ENCODE peak calls at places on chromosome 18, in five cellular contexts. M is brain microvascular endothelial cell, B is lower leg skin, W is keratinocyte, R is AG09309. E is an unnamed sample.
A peak's percentile ranks its signal among the peaks of the same experiment; 100 is the strongest.

GRCh38 chr18:23012249-23012648 is 79.1 kb downstream of the RBBP8 start:
- DNase-seq in M (no peak), B (no peak), W (no peak), R (no peak), E (no peak)

GRCh38 chr18:74456409-74457042 is 582 bp downstream of the DIPK1C start:
- DNase-seq in M (no peak), B (no peak), W (no peak), R (no peak), E (no peak)

GRCh38 chr18:5276947-5277346 is 18.6 kb downstream of the ZBTB14 start:
- DNase-seq in M (no peak), B (no peak), W (no peak), R (no peak), E (no peak)

GRCh38 chr18:9808530-9809241 is 77.1 kb upstream of the TXNDC2 start:
- DNase-seq in M (no peak), B (peak; percentile 29), W (no peak), R (no peak), E (no peak)

GRCh38 chr18:46754661-46755292 is 2.1 kb downstream of the ST8SIA5 start:
- DNase-seq in M (no peak), B (no peak), W (no peak), R (no peak), E (peak; percentile 29)

GRCh38 chr18:26307161-26307773 is 81.0 kb downstream of the TAF4B start:
- DNase-seq in M (peak; percentile 60), B (no peak), W (no peak), R (no peak), E (peak; percentile 34)

GRCh38 chr18:45068563-45069191 is 388.0 kb downstream of the SETBP1 start:
- DNase-seq in M (no peak), B (no peak), W (no peak), R (no peak), E (no peak)

GRCh38 chr18:69250305-69251151 is 150.2 kb upstream of the DOK6 start:
- DNase-seq in M (peak; percentile 28), B (no peak), W (no peak), R (peak; percentile 70), E (no peak)

GRCh38 chr18:79784965-79785770 is 12.6 kb upstream of the KCNG2 start:
- DNase-seq in M (no peak), B (no peak), W (no peak), R (peak; percentile 33), E (no peak)

DNA sequence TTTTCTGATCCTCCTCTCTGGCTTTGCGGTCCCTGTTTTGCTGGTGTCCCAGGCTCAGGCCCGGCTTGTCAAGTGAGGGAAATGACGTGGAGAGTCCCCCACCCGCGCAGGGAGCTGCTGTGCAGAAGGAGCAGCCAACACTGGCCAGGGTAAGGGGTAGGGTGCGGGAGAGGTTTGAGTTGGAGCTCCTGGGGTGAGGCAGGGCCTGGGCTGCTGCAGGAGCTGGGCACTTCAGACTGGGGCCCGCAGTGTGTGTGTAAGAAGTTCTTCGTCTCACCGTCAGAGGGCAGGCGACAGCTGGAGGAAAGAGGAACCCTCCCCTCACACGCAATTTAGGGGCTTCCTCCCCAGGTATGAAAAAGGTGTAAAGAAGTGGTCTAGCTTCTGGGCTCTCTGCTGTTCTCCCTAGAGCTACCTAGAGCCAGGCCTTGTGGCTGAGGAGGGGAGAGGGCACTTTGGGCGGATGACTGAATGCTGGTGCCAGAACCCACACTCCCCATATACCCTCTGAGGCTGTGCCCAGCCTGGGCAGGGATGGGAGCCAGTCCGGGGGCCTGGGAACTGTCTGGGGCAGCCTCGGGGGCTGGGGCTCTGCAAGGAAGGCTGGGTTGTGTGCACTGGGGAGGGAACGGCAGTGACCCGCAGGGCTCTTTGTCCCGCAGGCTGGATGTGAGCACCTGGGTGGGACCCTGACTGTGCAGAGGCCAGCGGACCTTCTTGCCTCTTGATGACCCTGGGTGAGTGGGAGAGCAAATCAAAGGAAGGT is 11.8 kb downstream of the CELF4 start:
- DNase-seq in M (no peak), B (no peak), W (no peak), R (no peak), E (no peak)
- TF ChIP-seq CTCF in M (peak; percentile 17), B (no peak), W (no peak), R (peak; percentile 21), E (peak; percentile 0)

DNA sequence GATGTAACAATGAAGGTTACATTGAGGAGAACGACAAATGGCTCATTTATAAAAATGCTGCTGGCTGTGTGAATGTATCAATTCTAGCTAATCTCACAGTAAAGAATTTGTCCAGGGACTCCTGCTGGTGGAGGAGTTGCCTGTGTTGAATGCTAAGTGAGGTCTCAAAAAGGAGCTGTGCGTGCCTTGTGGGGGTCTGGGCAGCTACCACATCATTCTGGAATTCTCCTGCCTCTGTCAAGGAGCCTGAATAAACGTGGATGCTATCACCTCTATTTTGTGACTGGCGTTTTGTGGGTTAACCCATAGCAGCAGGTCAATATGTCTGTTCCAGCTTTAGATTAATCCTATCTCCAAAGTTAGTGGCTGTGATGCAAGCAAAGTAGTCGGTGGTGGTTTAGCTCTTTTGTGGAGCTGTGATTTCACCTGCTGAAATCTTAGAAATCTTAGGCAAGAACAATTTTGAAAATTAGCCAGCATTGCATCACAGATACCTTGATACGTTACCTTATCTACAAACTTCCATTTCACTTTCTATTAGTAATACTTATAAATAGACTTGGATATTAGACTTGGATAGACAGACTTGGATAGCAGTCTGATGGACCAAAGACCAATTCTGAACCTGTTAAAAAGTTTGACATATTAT is 96.8 kb downstream of the MTCL1 start:
- DNase-seq in M (no peak), B (no peak), W (no peak), R (no peak), E (no peak)
- TF ChIP-seq CTCF in M (no peak), B (no peak), W (no peak), R (no peak), E (no peak)

GRCh38 chr18:62878305-62878704 is 163.0 kb downstream of the PHLPP1 start:
- DNase-seq in M (no peak), B (peak; percentile 21), W (no peak), R (no peak), E (no peak)

GRCh38 chr18:62875320-62875719 is 160.0 kb downstream of the PHLPP1 start:
- DNase-seq in M (no peak), B (no peak), W (no peak), R (no peak), E (no peak)

GRCh38 chr18:62876828-62877227 is 161.5 kb downstream of the PHLPP1 start:
- DNase-seq in M (no peak), B (no peak), W (no peak), R (no peak), E (no peak)

GRCh38 chr18:62876106-62876505 is 160.8 kb downstream of the PHLPP1 start:
- DNase-seq in M (no peak), B (no peak), W (no peak), R (no peak), E (no peak)

DNA sequence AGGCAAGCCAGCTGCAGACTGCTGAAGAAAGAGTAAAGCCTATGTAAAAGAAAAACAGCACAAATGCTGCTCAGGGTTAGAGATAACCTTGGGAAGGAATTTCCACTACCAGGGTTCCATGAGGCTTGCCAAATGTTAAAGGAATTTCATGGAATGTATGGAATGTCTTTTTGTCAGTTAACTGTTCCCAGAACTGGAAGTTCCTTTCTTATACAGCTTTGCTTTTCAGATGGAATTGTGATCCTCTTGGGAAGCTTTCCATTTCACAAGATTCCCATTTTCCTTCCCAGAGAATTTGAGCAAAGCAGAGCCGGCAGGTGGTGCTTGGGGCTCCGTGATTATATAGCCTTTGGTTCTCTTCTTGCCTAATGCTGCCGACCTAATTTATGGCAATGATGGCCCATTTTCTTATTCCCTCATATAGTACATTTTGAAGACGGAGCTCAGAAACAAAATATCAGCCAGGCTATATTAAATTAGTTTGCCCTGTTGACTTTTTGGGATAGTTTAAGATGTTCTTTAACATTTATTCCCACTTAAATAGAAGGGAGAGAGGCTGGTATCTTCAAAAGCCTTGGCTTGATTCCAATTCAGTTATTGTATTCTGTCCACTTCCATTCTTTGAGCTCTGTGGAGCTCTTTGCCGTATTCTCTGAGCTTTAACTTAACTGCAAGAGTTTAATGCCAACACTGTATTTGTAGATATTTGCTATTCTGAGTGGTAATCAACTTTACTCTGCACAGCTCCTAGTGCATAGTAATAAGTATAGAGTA is 162.3 kb downstream of the PHLPP1 start:
- DNase-seq in M (peak; percentile 25), B (no peak), W (no peak), R (peak; percentile 28), E (no peak)
- TF ChIP-seq CTCF in M (peak; percentile 40), B (no peak), W (no peak), R (no peak), E (no peak)

GRCh38 chr18:33270297-33270696 is 170.2 kb downstream of the CCDC178 start:
- DNase-seq in M (no peak), B (no peak), W (no peak), R (no peak), E (no peak)

GRCh38 chr18:33269223-33269622 is 171.3 kb downstream of the CCDC178 start:
- DNase-seq in M (no peak), B (no peak), W (no peak), R (no peak), E (no peak)

GRCh38 chr18:33264566-33264965 is 176.0 kb downstream of the CCDC178 start:
- DNase-seq in M (no peak), B (no peak), W (no peak), R (no peak), E (no peak)
- TF ChIP-seq CTCF in M (no peak), B (no peak), W (no peak), R (no peak), E (no peak)

GRCh38 chr18:27750014-27750413 is 426.9 kb downstream of the CDH2 start:
- DNase-seq in M (peak; percentile 93), B (no peak), W (peak; percentile 7), R (peak; percentile 32), E (peak; percentile 4)
- TF ChIP-seq CTCF in M (peak; percentile 94), B (no peak), W (peak; percentile 73), R (peak; percentile 83), E (peak; percentile 12)

GRCh38 chr18:38545071-38545470 is 979.5 kb upstream of the CELF4 start:
- DNase-seq in M (no peak), B (no peak), W (peak; percentile 19), R (no peak), E (peak; percentile 27)
- TF ChIP-seq CTCF in M (no peak), B (no peak), W (peak; percentile 76), R (no peak), E (peak; percentile 29)

GRCh38 chr18:30381826-30382225 is 660.7 kb downstream of the DSC3 start:
- DNase-seq in M (no peak), B (no peak), W (no peak), R (no peak), E (no peak)

GRCh38 chr18:30376515-30376914 is 666.0 kb downstream of the DSC3 start:
- DNase-seq in M (no peak), B (no peak), W (no peak), R (no peak), E (no peak)
- TF ChIP-seq CTCF in M (peak; percentile 21), B (no peak), W (peak; percentile 19), R (no peak), E (no peak)

DNA sequence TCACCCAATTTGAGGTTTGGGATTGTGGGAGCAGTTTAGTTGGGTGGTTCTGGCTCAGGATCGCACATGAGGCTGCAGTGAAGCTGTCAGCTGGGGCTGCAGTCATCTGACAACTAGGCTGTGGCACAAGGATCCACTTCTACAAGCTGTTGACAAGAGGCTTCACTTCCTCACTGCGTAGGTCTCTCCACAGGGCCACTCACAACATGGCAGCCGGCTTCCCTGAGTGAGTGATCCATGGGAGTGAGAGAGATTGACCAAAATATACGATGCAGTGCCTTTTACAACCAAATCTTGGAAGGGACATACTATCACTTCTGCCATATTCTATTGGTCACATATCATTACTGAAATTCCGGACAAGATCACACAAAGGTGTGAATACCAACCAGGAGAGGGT is 187.5 kb downstream of the DLGAP1 start:
- DNase-seq in M (no peak), B (no peak), W (no peak), R (no peak), E (no peak)
- TF ChIP-seq CTCF in M (no peak), B (no peak), W (no peak), R (no peak), E (no peak)